ENCODE peak calls at places on chromosomes 3 and 15, in six cellular contexts. F is Calu3; Y is HEK293T; G is mesothelial cell of epicardium; I is tibial artery; T is effector CD4-positive, alpha-beta T cell. V is an unnamed sample.
A peak's percentile ranks its signal among the peaks of the same experiment; 100 is the strongest.

GRCh38 chr3:6860149-6860548 is 766 bp upstream of the GRM7 start:
- DNase-seq in F (no peak), Y (no peak), G (no peak), I (no peak), T (no peak), V (no peak)

GRCh38 chr15:70672081-70672480 is 91.3 kb downstream of the UACA start:
- DNase-seq in F (no peak), Y (no peak), G (no peak), I (no peak), T (no peak), V (no peak)

GRCh38 chr3:139695701-139696422 is 18.1 kb upstream of the NMNAT3 start:
- DNase-seq in F (no peak), Y (no peak), G (no peak), I (no peak), T (no peak), V (no peak)

GRCh38 chr15:89457086-89457485 is 39.3 kb downstream of the RHCG start:
- DNase-seq in F (no peak), Y (peak; percentile 75), G (no peak), I (no peak), T (no peak), V (no peak)

GRCh38 chr15:88331291-88331690 is 74.8 kb upstream of the NTRK3 start:
- DNase-seq in F (peak; percentile 67), Y (peak; percentile 84), G (peak; percentile 64), I (no peak), T (no peak), V (no peak)

GRCh38 chr3:142649996-142650693 is 54.0 kb downstream of the PLS1 start:
- DNase-seq in F (no peak), Y (no peak), G (no peak), I (no peak), T (no peak), V (no peak)

GRCh38 chr3:156382458-156383346 is 172.2 kb downstream of the SSR3 start:
- DNase-seq in F (peak; percentile 82), Y (peak; percentile 65), G (no peak), I (no peak), T (no peak), V (no peak)

GRCh38 chr3:53718462-53718861 is 127.8 kb downstream of the CHDH start:
- DNase-seq in F (no peak), Y (no peak), G (no peak), I (no peak), T (no peak), V (no peak)

GRCh38 chr3:178405456-178405970 is 130.7 kb upstream of the KCNMB2 start:
- DNase-seq in F (no peak), Y (no peak), G (no peak), I (no peak), T (no peak), V (no peak)

GRCh38 chr3:40299721-40300335 is 9.7 kb upstream of the EIF1B start:
- DNase-seq in F (no peak), Y (no peak), G (no peak), I (no peak), T (no peak), V (no peak)

GRCh38 chr15:100959066-100960050 is 40.2 kb downstream of the LRRK1 start:
- DNase-seq in F (no peak), Y (no peak), G (no peak), I (no peak), T (no peak), V (no peak)

GRCh38 chr3:71016141-71016845 is 567.2 kb downstream of the FOXP1 start:
- DNase-seq in F (no peak), Y (no peak), G (no peak), I (no peak), T (no peak), V (no peak)

GRCh38 chr3:79066481-79066880 is 701.3 kb downstream of the ROBO1 start:
- DNase-seq in F (no peak), Y (no peak), G (no peak), I (no peak), T (no peak), V (no peak)

GRCh38 chr15:81268340-81268739 is 55.6 kb downstream of the STARD5 start:
- DNase-seq in F (no peak), Y (no peak), G (no peak), I (no peak), T (no peak), V (no peak)

GRCh38 chr3:8734908-8735307 is 1.3 kb downstream of the CAV3 start:
- DNase-seq in F (no peak), Y (no peak), G (no peak), I (no peak), T (no peak), V (peak; percentile 63)

GRCh38 chr3:13200465-13200864 is 127.2 kb upstream of the IQSEC1 start:
- DNase-seq in F (no peak), Y (no peak), G (no peak), I (peak; percentile 0), T (no peak), V (no peak)

GRCh38 chr15:31435256-31435781 is 108.7 kb downstream of the KLF13 start:
- DNase-seq in F (peak; percentile 25), Y (peak; percentile 54), G (no peak), I (peak; percentile 78), T (peak; percentile 79), V (peak; percentile 91)

GRCh38 chr3:98945006-98945626 is 43.6 kb upstream of the DCBLD2 start:
- DNase-seq in F (no peak), Y (no peak), G (no peak), I (no peak), T (no peak), V (no peak)

GRCh38 chr3:33054100-33055097 is 42.5 kb downstream of the GLB1 start:
- DNase-seq in F (no peak), Y (no peak), G (no peak), I (no peak), T (no peak), V (no peak)

GRCh38 chr3:13608969-13609725 is 60.2 kb downstream of the FBLN2 start:
- DNase-seq in F (no peak), Y (no peak), G (no peak), I (no peak), T (no peak), V (no peak)

GRCh38 chr3:23312866-23313265 is 109.7 kb downstream of the UBE2E2 start:
- DNase-seq in F (no peak), Y (no peak), G (no peak), I (no peak), T (no peak), V (no peak)

GRCh38 chr15:38941399-38941953 is 376.9 kb upstream of the RASGRP1 start:
- DNase-seq in F (no peak), Y (no peak), G (no peak), I (peak; percentile 25), T (no peak), V (no peak)

GRCh38 chr15:73996939-73997338 is 2.4 kb downstream of the PML start:
- DNase-seq in F (no peak), Y (no peak), G (no peak), I (no peak), T (no peak), V (no peak)

GRCh38 chr3:187742351-187743171 is 2.7 kb downstream of the BCL6 start:
- DNase-seq in F (no peak), Y (no peak), G (no peak), I (no peak), T (no peak), V (no peak)

GRCh38 chr3:126986001-126986400 is 3.1 kb downstream of the PLXNA1 start:
- DNase-seq in F (no peak), Y (no peak), G (no peak), I (no peak), T (no peak), V (no peak)

GRCh38 chr3:134445631-134446030 is 40.2 kb downstream of the ANAPC13 start:
- DNase-seq in F (no peak), Y (no peak), G (no peak), I (peak; percentile 56), T (no peak), V (no peak)

GRCh38 chr3:13698498-13698897 is 149.6 kb downstream of the FBLN2 start:
- DNase-seq in F (no peak), Y (no peak), G (no peak), I (no peak), T (no peak), V (no peak)

GRCh38 chr15:26767169-26767670 is 5.6 kb downstream of the GABRB3 start:
- DNase-seq in F (no peak), Y (no peak), G (no peak), I (no peak), T (no peak), V (no peak)

GRCh38 chr3:148643389-148643840 is 54.3 kb upstream of the AGTR1 start:
- DNase-seq in F (no peak), Y (no peak), G (no peak), I (no peak), T (no peak), V (no peak)

GRCh38 chr3:45105855-45106655 is 40.1 kb downstream of the CDCP1 start:
- DNase-seq in F (no peak), Y (no peak), G (no peak), I (no peak), T (peak; percentile 43), V (no peak)

GRCh38 chr3:106610362-106610997 is 741.7 kb upstream of the CBLB start:
- DNase-seq in F (no peak), Y (no peak), G (no peak), I (no peak), T (no peak), V (no peak)

GRCh38 chr3:24494616-24495333 is at the start of gene THRB:
- DNase-seq in F (peak; percentile 83), Y (peak; percentile 66), G (peak; percentile 71), I (peak; percentile 84), T (no peak), V (peak; percentile 86)

GRCh38 chr3:150073513-150073912 is 102.8 kb upstream of the PFN2 start:
- DNase-seq in F (no peak), Y (no peak), G (no peak), I (no peak), T (no peak), V (no peak)